ENCODE peak calls at places on chromosomes 11 and 22, in nine cellular contexts. One of them, this sample, is unnamed.
A peak's percentile ranks its signal among the peaks of the same experiment; 100 is the strongest.

GRCh38 chr22:20777420-20778177 is 3.7 kb downstream of the SERPIND1 start:
- DNase-seq in EH: peak; percentile 91
- DNase-seq in OCI-LY7: no peak
- DNase-seq in suprapubic skin: no peak
- DNase-seq in ELR: peak; percentile 89
- DNase-seq in NCI-H510A treated with DMSO at 0.1 percent for 48 hours: peak; percentile 51
- DNase-seq in HT1080: peak; percentile 38
- DNase-seq in sciatic nerve: no peak
- DNase-seq in COLO829: no peak
- DNase-seq in this sample: no peak

GRCh38 chr11:116357769-116358544 is 414.8 kb downstream of the BUD13 start:
- DNase-seq in EH: no peak
- DNase-seq in OCI-LY7: no peak
- DNase-seq in suprapubic skin: no peak
- DNase-seq in ELR: no peak
- DNase-seq in NCI-H510A treated with DMSO at 0.1 percent for 48 hours: no peak
- DNase-seq in HT1080: no peak
- DNase-seq in sciatic nerve: no peak
- DNase-seq in COLO829: no peak
- DNase-seq in this sample: peak; percentile 44

GRCh38 chr11:81497202-81497804 is 1236.4 kb downstream of the FAM181B start:
- DNase-seq in EH: peak; percentile 1
- DNase-seq in OCI-LY7: peak; percentile 40
- DNase-seq in suprapubic skin: no peak
- DNase-seq in ELR: peak; percentile 38
- DNase-seq in NCI-H510A treated with DMSO at 0.1 percent for 48 hours: peak; percentile 20
- DNase-seq in HT1080: peak; percentile 52
- DNase-seq in sciatic nerve: no peak
- DNase-seq in COLO829: peak; percentile 43
- DNase-seq in this sample: peak; percentile 61

GRCh38 chr11:64165482-64165841 is 451 bp downstream of the MACROD1 start:
- DNase-seq in EH: peak; percentile 23
- DNase-seq in OCI-LY7: peak; percentile 18
- DNase-seq in suprapubic skin: no peak
- DNase-seq in ELR: peak; percentile 50
- DNase-seq in NCI-H510A treated with DMSO at 0.1 percent for 48 hours: no peak
- DNase-seq in HT1080: no peak
- DNase-seq in sciatic nerve: no peak
- DNase-seq in COLO829: no peak
- DNase-seq in this sample: no peak

GRCh38 chr22:23180301-23180892 is at the start of gene BCR:
- DNase-seq in EH: peak; percentile 72
- DNase-seq in OCI-LY7: peak; percentile 77
- DNase-seq in suprapubic skin: no peak
- DNase-seq in ELR: peak; percentile 73
- DNase-seq in NCI-H510A treated with DMSO at 0.1 percent for 48 hours: no peak
- DNase-seq in HT1080: peak; percentile 36
- DNase-seq in sciatic nerve: peak; percentile 84
- DNase-seq in COLO829: peak; percentile 54
- DNase-seq in this sample: peak; percentile 60

GRCh38 chr11:7892059-7892699 is 38.9 kb downstream of the OR10A6 start:
- DNase-seq in EH: peak; percentile 86
- DNase-seq in OCI-LY7: peak; percentile 83
- DNase-seq in suprapubic skin: no peak
- DNase-seq in ELR: peak; percentile 81
- DNase-seq in NCI-H510A treated with DMSO at 0.1 percent for 48 hours: no peak
- DNase-seq in HT1080: peak; percentile 39
- DNase-seq in sciatic nerve: no peak
- DNase-seq in COLO829: no peak
- DNase-seq in this sample: peak; percentile 73

GRCh38 chr11:19598456-19598855 is 114.2 kb upstream of the NAV2 start:
- DNase-seq in EH: peak; percentile 67
- DNase-seq in OCI-LY7: no peak
- DNase-seq in suprapubic skin: no peak
- DNase-seq in ELR: peak; percentile 44
- DNase-seq in NCI-H510A treated with DMSO at 0.1 percent for 48 hours: no peak
- DNase-seq in HT1080: no peak
- DNase-seq in sciatic nerve: no peak
- DNase-seq in COLO829: no peak
- DNase-seq in this sample: no peak

GRCh38 chr11:1209371-1210057 is 13.4 kb upstream of the MUC5B start:
- DNase-seq in EH: no peak
- DNase-seq in OCI-LY7: no peak
- DNase-seq in suprapubic skin: peak; percentile 61
- DNase-seq in ELR: no peak
- DNase-seq in NCI-H510A treated with DMSO at 0.1 percent for 48 hours: no peak
- DNase-seq in HT1080: no peak
- DNase-seq in sciatic nerve: peak; percentile 21
- DNase-seq in COLO829: no peak
- DNase-seq in this sample: no peak

GRCh38 chr11:85939099-85940015 is 84.2 kb downstream of the CCDC83 start:
- DNase-seq in EH: no peak
- DNase-seq in OCI-LY7: no peak
- DNase-seq in suprapubic skin: no peak
- DNase-seq in ELR: no peak
- DNase-seq in NCI-H510A treated with DMSO at 0.1 percent for 48 hours: no peak
- DNase-seq in HT1080: no peak
- DNase-seq in sciatic nerve: no peak
- DNase-seq in COLO829: peak; percentile 29
- DNase-seq in this sample: no peak

GRCh38 chr11:71999360-71999759 is 651 bp downstream of the IL18BP start:
- DNase-seq in EH: peak; percentile 80
- DNase-seq in OCI-LY7: no peak
- DNase-seq in suprapubic skin: no peak
- DNase-seq in ELR: peak; percentile 27
- DNase-seq in NCI-H510A treated with DMSO at 0.1 percent for 48 hours: no peak
- DNase-seq in HT1080: no peak
- DNase-seq in sciatic nerve: no peak
- DNase-seq in COLO829: no peak
- DNase-seq in this sample: no peak

GRCh38 chr11:103949781-103950180 is 86.7 kb upstream of the DDI1 start:
- DNase-seq in EH: no peak
- DNase-seq in OCI-LY7: no peak
- DNase-seq in suprapubic skin: no peak
- DNase-seq in ELR: no peak
- DNase-seq in NCI-H510A treated with DMSO at 0.1 percent for 48 hours: no peak
- DNase-seq in HT1080: no peak
- DNase-seq in sciatic nerve: no peak
- DNase-seq in COLO829: no peak
- DNase-seq in this sample: no peak

GRCh38 chr11:117565709-117566108 is 231.3 kb downstream of the DSCAML1 start:
- DNase-seq in EH: no peak
- DNase-seq in OCI-LY7: no peak
- DNase-seq in suprapubic skin: no peak
- DNase-seq in ELR: no peak
- DNase-seq in NCI-H510A treated with DMSO at 0.1 percent for 48 hours: no peak
- DNase-seq in HT1080: no peak
- DNase-seq in sciatic nerve: no peak
- DNase-seq in COLO829: no peak
- DNase-seq in this sample: no peak

GRCh38 chr11:40293655-40294342 is 1165.7 kb downstream of the LRRC4C start:
- DNase-seq in EH: peak; percentile 87
- DNase-seq in OCI-LY7: peak; percentile 27
- DNase-seq in suprapubic skin: no peak
- DNase-seq in ELR: peak; percentile 84
- DNase-seq in NCI-H510A treated with DMSO at 0.1 percent for 48 hours: peak; percentile 86
- DNase-seq in HT1080: peak; percentile 75
- DNase-seq in sciatic nerve: peak; percentile 74
- DNase-seq in COLO829: peak; percentile 85
- DNase-seq in this sample: peak; percentile 89

GRCh38 chr22:18000441-18001039 is 23.8 kb downstream of the MICAL3 start:
- DNase-seq in EH: peak; percentile 34
- DNase-seq in OCI-LY7: peak; percentile 52
- DNase-seq in suprapubic skin: no peak
- DNase-seq in ELR: peak; percentile 51
- DNase-seq in NCI-H510A treated with DMSO at 0.1 percent for 48 hours: no peak
- DNase-seq in HT1080: no peak
- DNase-seq in sciatic nerve: peak; percentile 64
- DNase-seq in COLO829: no peak
- DNase-seq in this sample: no peak

GRCh38 chr22:37228106-37229011 is 15.7 kb downstream of the RAC2 start:
- DNase-seq in EH: peak; percentile 84
- DNase-seq in OCI-LY7: no peak
- DNase-seq in suprapubic skin: no peak
- DNase-seq in ELR: peak; percentile 63
- DNase-seq in NCI-H510A treated with DMSO at 0.1 percent for 48 hours: no peak
- DNase-seq in HT1080: peak; percentile 58
- DNase-seq in sciatic nerve: peak; percentile 73
- DNase-seq in COLO829: no peak
- DNase-seq in this sample: no peak

GRCh38 chr11:118338637-118339061 is 3.9 kb downstream of the CD3D start:
- DNase-seq in EH: peak; percentile 3
- DNase-seq in OCI-LY7: peak; percentile 82
- DNase-seq in suprapubic skin: no peak
- DNase-seq in ELR: no peak
- DNase-seq in NCI-H510A treated with DMSO at 0.1 percent for 48 hours: no peak
- DNase-seq in HT1080: peak; percentile 25
- DNase-seq in sciatic nerve: no peak
- DNase-seq in COLO829: no peak
- DNase-seq in this sample: no peak

GRCh38 chr11:128471138-128471661 is 116.2 kb downstream of the ETS1 start:
- DNase-seq in EH: no peak
- DNase-seq in OCI-LY7: peak; percentile 96
- DNase-seq in suprapubic skin: no peak
- DNase-seq in ELR: no peak
- DNase-seq in NCI-H510A treated with DMSO at 0.1 percent for 48 hours: no peak
- DNase-seq in HT1080: no peak
- DNase-seq in sciatic nerve: no peak
- DNase-seq in COLO829: no peak
- DNase-seq in this sample: no peak

GRCh38 chr11:102241026-102241425 is 76.3 kb upstream of the BIRC3 start:
- DNase-seq in EH: peak; percentile 66
- DNase-seq in OCI-LY7: no peak
- DNase-seq in suprapubic skin: no peak
- DNase-seq in ELR: peak; percentile 48
- DNase-seq in NCI-H510A treated with DMSO at 0.1 percent for 48 hours: peak; percentile 17
- DNase-seq in HT1080: peak; percentile 63
- DNase-seq in sciatic nerve: no peak
- DNase-seq in COLO829: no peak
- DNase-seq in this sample: no peak

GRCh38 chr22:35473971-35474370 is 66.7 kb upstream of the RASD2 start:
- DNase-seq in EH: no peak
- DNase-seq in OCI-LY7: no peak
- DNase-seq in suprapubic skin: no peak
- DNase-seq in ELR: no peak
- DNase-seq in NCI-H510A treated with DMSO at 0.1 percent for 48 hours: no peak
- DNase-seq in HT1080: no peak
- DNase-seq in sciatic nerve: no peak
- DNase-seq in COLO829: no peak
- DNase-seq in this sample: no peak